ENCODE peak calls at places on chromosomes 7 and 10, in six cellular contexts. X is stomach; E is Peyer's patch; J is CD4-positive, alpha-beta T cell; K is spleen; T is vagina. S is an unnamed sample.

GRCh38 chr10:105149371-105149871 is 508.3 kb downstream of the SORCS3 start:
- DNase-seq in E (no peak), T (no peak), J (no peak), X (no peak), K (no peak), S (no peak)

GRCh38 chr7:1920266-1920681 is 250.2 kb downstream of the ELFN1 start:
- DNase-seq in T (no peak), J (no peak), X (no peak), K (peak), E (peak), S (no peak)

GRCh38 chr7:133275008-133275407 is 22.1 kb downstream of the EXOC4 start:
- DNase-seq in J (no peak), E (no peak), X (no peak), T (no peak), K (no peak), S (no peak)

GRCh38 chr7:39838326-39838725 is 111.7 kb upstream of the CDK13 start:
- DNase-seq in T (no peak), J (no peak), E (no peak), K (no peak), X (no peak), S (no peak)

GRCh38 chr7:153521370-153521769 is 530.8 kb upstream of the DPP6 start:
- DNase-seq in J (no peak), K (no peak), T (no peak), E (no peak), X (no peak), S (no peak)

GRCh38 chr10:14439451-14440259 is 108.9 kb upstream of the FRMD4A start:
- DNase-seq in K (no peak), T (no peak), E (no peak), X (no peak), J (no peak), S (no peak)

GRCh38 chr10:20839141-20839540 is 58.0 kb downstream of the NEBL start:
- DNase-seq in J (no peak), T (no peak), E (no peak), X (no peak), K (no peak), S (no peak)

GRCh38 chr10:132447446-132448247 is 50.6 kb downstream of the PWWP2B start:
- DNase-seq in K (peak), E (peak), X (peak), J (peak), T (no peak), S (no peak)

GRCh38 chr7:40879941-40880558 is 745.2 kb downstream of the SUGCT start:
- DNase-seq in X (no peak), J (no peak), K (no peak), T (no peak), E (no peak), S (no peak)

GRCh38 chr7:136874393-136875032 is 6.1 kb downstream of the CHRM2 start:
- DNase-seq in E (no peak), K (no peak), X (no peak), J (no peak), T (no peak), S (no peak)

GRCh38 chr10:132541129-132541528 is 3.5 kb downstream of the INPP5A start:
- DNase-seq in X (no peak), J (no peak), K (peak), E (no peak), T (no peak), S (no peak)

GRCh38 chr10:11179231-11180105 is 161.8 kb downstream of the CELF2 start:
- DNase-seq in J (no peak), K (no peak), E (no peak), X (no peak), T (no peak), S (no peak)

GRCh38 chr7:2522780-2523433 is 3.3 kb downstream of the LFNG start:
- DNase-seq in T (no peak), K (no peak), X (no peak), E (no peak), J (no peak), S (no peak)

GRCh38 chr7:50560865-50561351 is 4.3 kb downstream of the DDC start:
- DNase-seq in K (no peak), E (no peak), T (no peak), J (no peak), X (no peak), S (no peak)

GRCh38 chr10:116056445-116057293 is 216.3 kb downstream of the GFRA1 start:
- DNase-seq in J (no peak), E (no peak), K (no peak), X (no peak), T (no peak), S (no peak)

GRCh38 chr7:90269163-90269562 is 24.2 kb downstream of the CFAP69 start:
- DNase-seq in E (no peak), K (no peak), X (no peak), T (no peak), J (no peak), S (no peak)

GRCh38 chr7:31883761-31884164 is 186.4 kb downstream of the PDE1C start:
- DNase-seq in T (no peak), K (no peak), E (no peak), J (no peak), X (no peak), S (no peak)

GRCh38 chr10:123862421-123863188 is 29.0 kb downstream of the CPXM2 start:
- DNase-seq in K (no peak), X (no peak), E (no peak), T (no peak), J (no peak), S (no peak)

GRCh38 chr7:92685146-92686042 is 95.2 kb upstream of the FAM133B start:
- DNase-seq in J (peak), K (no peak), X (no peak), T (no peak), E (no peak), S (no peak)

GRCh38 chr10:8045728-8046494 is 8.6 kb upstream of the GATA3 start:
- DNase-seq in X (no peak), E (no peak), T (no peak), K (no peak), J (no peak), S (no peak)

GRCh38 chr7:27166475-27167169 is 1.3 kb upstream of the HOXA9 start:
- DNase-seq in T (no peak), X (no peak), K (peak), E (no peak), J (no peak), S (no peak)

GRCh38 chr10:131905603-131906268 is 4.9 kb downstream of the PPP2R2D start:
- DNase-seq in J (no peak), T (no peak), E (no peak), K (peak), X (no peak), S (no peak)

GRCh38 chr7:157004839-157005455 is 5.5 kb downstream of the MNX1 start:
- DNase-seq in X (no peak), E (no peak), J (no peak), T (no peak), K (no peak), S (no peak)

GRCh38 chr7:157006205-157006747 is 4.2 kb downstream of the MNX1 start:
- DNase-seq in E (no peak), T (no peak), K (peak), J (no peak), X (no peak), S (no peak)

GRCh38 chr7:157006829-157007469 is 3.5 kb downstream of the MNX1 start:
- DNase-seq in K (no peak), X (no peak), J (no peak), T (no peak), E (no peak), S (no peak)

GRCh38 chr7:157004050-157004838 is 6.2 kb downstream of the MNX1 start:
- DNase-seq in J (no peak), K (peak), X (no peak), T (no peak), E (no peak), S (no peak)

GRCh38 chr7:157005456-157006204 is 4.8 kb downstream of the MNX1 start:
- DNase-seq in E (no peak), J (no peak), T (no peak), X (no peak), K (peak), S (no peak)
- TF ChIP-seq CTCF in E (no peak), J (no peak), T (no peak), X (no peak), K (no peak), S (no peak)

GRCh38 chr10:113132651-113133088 is 182.6 kb downstream of the TCF7L2 start:
- DNase-seq in K (no peak), E (no peak), T (no peak), J (no peak), X (no peak), S (no peak)
- TF ChIP-seq CTCF in K (no peak), E (no peak), T (no peak), J (no peak), X (no peak), S (no peak)

GRCh38 chr10:27252267-27253000 is 11.8 kb upstream of the ACBD5 start:
- DNase-seq in T (no peak), E (peak), K (peak), J (peak), X (peak), S (no peak)
- TF ChIP-seq CTCF in T (peak), E (peak), K (peak), J (peak), X (peak), S (no peak)

DNA sequence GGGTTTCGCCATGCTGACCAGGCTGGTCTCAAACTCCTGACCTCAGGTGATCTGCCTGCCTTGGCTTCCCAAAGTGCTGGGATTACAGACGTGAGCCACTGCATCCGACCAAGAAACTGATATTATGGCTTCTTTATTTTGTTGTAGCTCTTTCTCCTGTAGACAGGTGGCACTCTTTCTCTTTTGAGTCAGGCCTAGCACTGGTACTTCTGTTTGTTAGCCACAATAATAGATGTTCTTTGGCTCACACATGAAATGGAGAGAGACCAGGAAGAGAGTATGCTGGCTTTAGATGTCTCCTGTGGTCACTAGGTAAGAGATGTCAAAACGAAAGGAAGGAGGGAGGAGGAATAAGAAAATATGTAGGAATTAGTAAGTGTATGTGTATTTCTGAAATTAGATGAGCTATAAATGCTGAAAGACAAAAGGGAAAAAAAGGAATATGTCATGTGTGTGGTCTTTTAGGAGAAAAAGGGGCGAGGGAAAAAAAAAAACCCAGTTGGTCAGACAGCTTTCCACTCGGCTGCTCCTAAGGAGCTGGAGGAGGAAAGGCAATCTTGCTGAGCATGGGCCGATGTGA is 78.7 kb downstream of the CLEC2L start:
- DNase-seq in J (no peak), E (no peak), T (no peak), X (no peak), K (no peak), S (no peak)
- TF ChIP-seq CTCF in J (peak), E (peak), T (peak), X (peak), K (peak), S (no peak)

GRCh38 chr7:85851571-85852193 is 664.8 kb upstream of the SEMA3D start:
- DNase-seq in X (no peak), J (no peak), E (no peak), T (no peak), K (no peak), S (no peak)
- TF ChIP-seq CTCF in X (peak), J (no peak), E (no peak), T (peak), K (no peak), S (no peak)

GRCh38 chr10:92363498-92363897 is 72.5 kb downstream of the MARCHF5 start:
- DNase-seq in J (no peak), T (no peak), X (no peak), K (no peak), E (no peak), S (no peak)

GRCh38 chr10:92366412-92367021 is 75.5 kb downstream of the MARCHF5 start:
- DNase-seq in J (no peak), X (no peak), T (no peak), E (no peak), K (no peak), S (no peak)
- TF ChIP-seq CTCF in J (no peak), X (no peak), T (no peak), E (no peak), K (no peak), S (no peak)